ENCODE peak calls at places on chromosomes 13 and 19, in four cellular contexts. One of them, this sample, is unnamed.

GRCh38 chr19:49106648-49107135 is 7.5 kb upstream of the LIN7B start:
- DNase-seq in A172: peak
- DNase-seq in fibroblast of pulmonary artery: peak
- DNase-seq in cardiac fibroblast: peak
- DNase-seq in this sample: no peak

GRCh38 chr19:33622809-33623511 is 1.2 kb downstream of the CHST8 start:
- DNase-seq in fibroblast of pulmonary artery: no peak
- DNase-seq in A172: no peak
- DNase-seq in cardiac fibroblast: peak
- DNase-seq in this sample: no peak

GRCh38 chr19:16325671-16326400 is 1.2 kb downstream of the KLF2 start:
- DNase-seq in cardiac fibroblast: peak
- DNase-seq in A172: no peak
- DNase-seq in fibroblast of pulmonary artery: peak
- DNase-seq in this sample: no peak

GRCh38 chr19:41626877-41627276 is at the start of gene CEACAM4:
- DNase-seq in fibroblast of pulmonary artery: no peak
- DNase-seq in A172: no peak
- DNase-seq in cardiac fibroblast: no peak
- DNase-seq in this sample: no peak

GRCh38 chr13:73684286-73684685 is 449.9 kb downstream of the KLF12 start:
- DNase-seq in cardiac fibroblast: no peak
- DNase-seq in fibroblast of pulmonary artery: no peak
- DNase-seq in A172: no peak
- DNase-seq in this sample: no peak

GRCh38 chr19:18932216-18932841 is 8.7 kb downstream of the HOMER3 start:
- DNase-seq in A172: peak
- DNase-seq in fibroblast of pulmonary artery: peak
- DNase-seq in cardiac fibroblast: peak
- DNase-seq in this sample: no peak

GRCh38 chr19:45471116-45471865 is 3.5 kb downstream of the FOSB start:
- DNase-seq in A172: no peak
- DNase-seq in cardiac fibroblast: no peak
- DNase-seq in fibroblast of pulmonary artery: no peak
- DNase-seq in this sample: no peak

GRCh38 chr13:109336730-109337129 is 449.7 kb downstream of the IRS2 start:
- DNase-seq in cardiac fibroblast: peak
- DNase-seq in fibroblast of pulmonary artery: peak
- DNase-seq in A172: peak
- DNase-seq in this sample: peak

GRCh38 chr19:55172741-55173140 is 6.3 kb upstream of the DNAAF3 start:
- DNase-seq in cardiac fibroblast: peak
- DNase-seq in A172: peak
- DNase-seq in fibroblast of pulmonary artery: peak
- DNase-seq in this sample: peak

GRCh38 chr13:106230450-106230849 is 305.0 kb downstream of the EFNB2 start:
- DNase-seq in cardiac fibroblast: peak
- DNase-seq in A172: peak
- DNase-seq in fibroblast of pulmonary artery: peak
- DNase-seq in this sample: peak

GRCh38 chr13:66492479-66492878 is 737.7 kb downstream of the PCDH9 start:
- DNase-seq in cardiac fibroblast: no peak
- DNase-seq in A172: no peak
- DNase-seq in fibroblast of pulmonary artery: no peak
- DNase-seq in this sample: no peak